ENCODE peak calls at places on chromosomes 12 and 14, in four cellular contexts. Y, K, D and E are unnamed samples.

GRCh38 chr14:67674139-67674479 is 323 bp downstream of the VTI1B start:
- DNase-seq in Y (peak), K (peak), D (no peak), E (no peak)

GRCh38 chr12:2540535-2540941 is 254.2 kb upstream of the FKBP4 start:
- DNase-seq in Y (no peak), K (no peak), D (no peak), E (no peak)

GRCh38 chr12:69096669-69097364 is 142.6 kb upstream of the CPSF6 start:
- DNase-seq in Y (peak), K (no peak), D (no peak), E (no peak)

GRCh38 chr12:112947761-112948160 is 9.5 kb downstream of the OAS3 start:
- DNase-seq in Y (no peak), K (no peak), D (no peak), E (no peak)

GRCh38 chr12:100346660-100347059 is 10.2 kb upstream of the SLC17A8 start:
- DNase-seq in Y (no peak), K (no peak), D (no peak), E (no peak)

GRCh38 chr12:64864319-64864718 is 39.9 kb downstream of the TBC1D30 start:
- DNase-seq in Y (no peak), K (no peak), D (no peak), E (no peak)

GRCh38 chr12:124303579-124304313 is 8.9 kb downstream of the RFLNA start:
- DNase-seq in Y (no peak), K (no peak), D (no peak), E (no peak)

GRCh38 chr12:113757223-113758002 is 208.7 kb downstream of the RBM19 start:
- DNase-seq in Y (no peak), K (no peak), D (no peak), E (no peak)

GRCh38 chr12:95740751-95741150 is 49.8 kb downstream of the NTN4 start:
- DNase-seq in Y (no peak), K (no peak), D (no peak), E (no peak)

GRCh38 chr12:60266381-60266852 is 670.6 kb downstream of the SLC16A7 start:
- DNase-seq in Y (peak), K (no peak), D (peak), E (peak)

GRCh38 chr14:104800600-104801283 is at the start of gene ZBTB42:
- DNase-seq in Y (peak), K (no peak), D (no peak), E (no peak)

GRCh38 chr14:35122696-35123387 is 490 bp downstream of the PRORP start:
- DNase-seq in Y (peak), K (no peak), D (no peak), E (peak)

GRCh38 chr14:51157012-51157411 is 62.1 kb upstream of the TRIM9 start:
- DNase-seq in Y (no peak), K (no peak), D (no peak), E (no peak)

GRCh38 chr12:132776816-132777568 is 15.4 kb upstream of the ANKLE2 start:
- DNase-seq in Y (peak), K (no peak), D (no peak), E (no peak)

GRCh38 chr12:79782197-79782890 is 91.6 kb upstream of the PAWR start:
- DNase-seq in Y (peak), K (no peak), D (peak), E (no peak)

GRCh38 chr14:31239673-31240072 is 32.1 kb upstream of the HECTD1 start:
- DNase-seq in Y (no peak), K (no peak), D (no peak), E (no peak)

GRCh38 chr12:7555752-7556151 is 52.2 kb upstream of the CD163 start:
- DNase-seq in Y (peak), K (no peak), D (peak), E (peak)

GRCh38 chr14:106883218-106883692 is 1356.9 kb downstream of the TMEM121 start:
- DNase-seq in Y (no peak), K (no peak), D (no peak), E (no peak)

GRCh38 chr12:2288001-2288400 is 235.2 kb downstream of the CACNA1C start:
- DNase-seq in Y (no peak), K (no peak), D (no peak), E (no peak)

GRCh38 chr14:103157969-103158368 is 34.7 kb downstream of the TNFAIP2 start:
- DNase-seq in Y (no peak), K (no peak), D (no peak), E (no peak)

GRCh38 chr14:104985675-104986486 is at the start of gene CLBA1:
- DNase-seq in Y (peak), K (peak), D (no peak), E (peak)

GRCh38 chr14:29459967-29460366 is 467.7 kb downstream of the PRKD1 start:
- DNase-seq in Y (no peak), K (no peak), D (no peak), E (no peak)

GRCh38 chr12:57836442-57837375 is 9.8 kb downstream of the CTDSP2 start:
- DNase-seq in Y (peak), K (no peak), D (no peak), E (no peak)

GRCh38 chr12:121903202-121903601 is 14.6 kb downstream of the PSMD9 start:
- DNase-seq in Y (no peak), K (no peak), D (no peak), E (no peak)

GRCh38 chr12:67280572-67280971 is 11.4 kb downstream of the CAND1 start:
- DNase-seq in Y (no peak), K (no peak), D (no peak), E (no peak)

GRCh38 chr12:100675432-100675831 is 101.9 kb downstream of the GAS2L3 start:
- DNase-seq in Y (peak), K (no peak), D (peak), E (peak)

GRCh38 chr12:67540920-67541624 is 107.5 kb upstream of the DYRK2 start:
- DNase-seq in Y (no peak), K (no peak), D (no peak), E (no peak)

GRCh38 chr14:68099348-68100045 is 279.9 kb downstream of the RAD51B start:
- DNase-seq in Y (no peak), K (no peak), D (no peak), E (no peak)

GRCh38 chr12:123111498-123112165 is 39.3 kb downstream of the PITPNM2 start:
- DNase-seq in Y (peak), K (no peak), D (no peak), E (no peak)

GRCh38 chr12:49208146-49208545 is 19.3 kb upstream of the TUBA1A start:
- DNase-seq in Y (no peak), K (no peak), D (no peak), E (no peak)
- H3K4me3 ChIP-seq in Y (no peak), K (no peak), D (no peak), E (no peak)

DNA sequence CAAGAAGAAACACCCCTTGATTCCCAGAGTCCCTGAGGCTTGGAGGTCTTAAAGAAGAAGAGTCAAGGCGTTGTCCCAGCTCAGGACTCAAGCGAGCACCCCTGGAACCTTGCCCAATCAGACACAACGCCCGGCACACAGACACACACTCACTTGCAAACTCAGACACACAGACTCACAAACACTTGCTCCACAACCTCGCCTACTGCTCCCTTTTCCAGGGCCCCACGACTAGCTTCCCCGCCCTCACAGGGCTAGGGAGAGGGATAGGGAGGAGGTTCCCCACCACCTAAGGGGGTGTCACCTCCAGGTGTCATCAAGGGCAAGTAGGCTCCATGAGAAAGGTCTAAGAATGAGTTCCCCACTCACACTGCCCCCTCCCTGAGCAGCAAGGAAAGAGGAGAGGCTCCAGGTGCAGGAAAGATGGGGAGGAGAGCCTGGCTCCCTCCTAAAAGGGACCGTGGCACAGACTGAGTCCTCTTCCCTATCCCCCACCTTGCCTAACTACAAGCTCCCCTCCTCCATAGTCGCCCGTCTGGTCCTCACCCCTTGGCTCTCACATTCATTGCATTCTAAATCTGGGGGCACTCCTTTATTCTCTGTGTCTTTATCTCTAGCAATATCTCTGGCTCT is 717 bp downstream of the WNT10B start:
- DNase-seq in Y (no peak), K (no peak), D (no peak), E (no peak)
- H3K4me3 ChIP-seq in Y (no peak), K (peak), D (peak), E (no peak)

GRCh38 chr14:38209572-38210159 is 2.0 kb downstream of the SSTR1 start:
- DNase-seq in Y (no peak), K (no peak), D (no peak), E (no peak)
- H3K4me3 ChIP-seq in Y (peak), K (peak), D (peak), E (peak)

DNA sequence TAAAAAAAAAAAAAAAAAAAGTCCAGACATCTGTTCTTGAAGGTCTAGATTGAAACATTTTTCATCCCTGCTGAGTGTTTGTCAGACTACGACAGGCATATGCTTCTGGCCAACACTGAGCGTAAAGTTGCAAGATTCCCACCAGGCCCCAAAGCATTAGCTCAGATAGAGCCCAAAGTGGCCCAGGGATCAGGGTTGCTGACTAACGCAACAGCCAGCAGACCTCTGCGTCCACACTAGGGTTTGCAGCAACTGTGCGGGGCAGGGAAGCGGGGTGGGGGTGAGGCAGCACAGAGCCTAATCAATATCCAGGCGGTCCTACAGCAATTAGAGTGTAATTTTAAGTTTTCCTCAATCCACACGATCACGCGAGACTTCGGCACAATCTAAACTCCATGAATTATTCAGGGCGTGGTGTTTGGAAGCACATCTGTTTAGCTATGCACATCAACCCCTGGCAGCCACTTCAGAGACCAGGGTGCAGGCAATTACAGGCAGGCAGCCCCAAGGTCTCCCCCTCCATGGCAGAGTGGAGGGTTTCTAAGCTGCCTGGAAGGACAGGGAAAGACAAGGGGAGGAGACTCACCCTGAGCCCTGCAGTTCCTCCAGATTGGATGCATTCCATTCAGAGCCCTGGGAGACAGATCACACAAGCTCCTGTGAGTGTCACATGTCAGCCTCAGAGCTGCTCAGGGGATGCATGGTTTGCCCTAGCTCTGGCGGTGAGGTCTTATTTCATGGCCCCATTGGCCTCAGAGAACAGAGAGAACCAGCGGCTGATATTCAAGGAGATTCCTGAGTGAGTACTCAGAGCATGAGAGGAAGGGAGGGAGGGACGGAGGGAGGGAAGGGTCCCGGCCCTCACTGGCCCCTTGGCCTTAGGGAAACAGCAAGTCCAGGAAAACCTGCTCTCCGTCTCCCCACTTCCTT is 55.4 kb downstream of the SSH1 start:
- DNase-seq in Y (peak), K (no peak), D (no peak), E (peak)
- H3K4me3 ChIP-seq in Y (no peak), K (no peak), D (no peak), E (peak)

GRCh38 chr14:57401501-57401900 is 11.1 kb downstream of the NAA30 start:
- DNase-seq in Y (no peak), K (no peak), D (no peak), E (no peak)
- H3K4me3 ChIP-seq in Y (no peak), K (no peak), D (no peak), E (no peak)

GRCh38 chr12:27123642-27124041 is 41.3 kb upstream of the C12orf71 start:
- DNase-seq in Y (no peak), K (no peak), D (no peak), E (peak)
- H3K4me3 ChIP-seq in Y (no peak), K (no peak), D (no peak), E (no peak)

GRCh38 chr12:6363010-6363329 is 12.4 kb downstream of the SCNN1A start:
- DNase-seq in Y (no peak), K (no peak), D (no peak), E (no peak)
- H3K4me3 ChIP-seq in Y (no peak), K (peak), D (no peak), E (peak)

GRCh38 chr12:78753058-78753457 is 111.5 kb upstream of the SYT1 start:
- DNase-seq in Y (no peak), K (no peak), D (no peak), E (no peak)
- H3K4me3 ChIP-seq in Y (no peak), K (no peak), D (no peak), E (no peak)

DNA sequence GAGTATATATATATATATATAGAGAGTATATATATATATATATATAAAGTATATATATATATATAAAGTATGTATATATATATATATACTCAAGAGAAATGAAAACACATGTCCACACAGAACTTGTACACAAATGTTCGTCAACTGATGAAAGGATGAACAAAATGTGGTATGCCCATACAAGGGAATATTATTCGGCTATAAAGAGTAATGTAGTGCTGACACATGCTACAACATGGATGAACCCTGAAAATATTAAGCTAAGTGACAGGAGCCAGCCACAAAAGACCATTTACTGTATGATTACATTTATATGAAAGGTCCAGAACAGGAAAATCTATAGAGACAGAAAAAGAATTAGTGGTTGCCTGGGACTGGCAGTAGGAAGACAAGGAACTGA is 19.5 kb downstream of the LIMA1 start:
- DNase-seq in Y (no peak), K (no peak), D (no peak), E (no peak)
- H3K4me3 ChIP-seq in Y (no peak), K (no peak), D (no peak), E (no peak)

DNA sequence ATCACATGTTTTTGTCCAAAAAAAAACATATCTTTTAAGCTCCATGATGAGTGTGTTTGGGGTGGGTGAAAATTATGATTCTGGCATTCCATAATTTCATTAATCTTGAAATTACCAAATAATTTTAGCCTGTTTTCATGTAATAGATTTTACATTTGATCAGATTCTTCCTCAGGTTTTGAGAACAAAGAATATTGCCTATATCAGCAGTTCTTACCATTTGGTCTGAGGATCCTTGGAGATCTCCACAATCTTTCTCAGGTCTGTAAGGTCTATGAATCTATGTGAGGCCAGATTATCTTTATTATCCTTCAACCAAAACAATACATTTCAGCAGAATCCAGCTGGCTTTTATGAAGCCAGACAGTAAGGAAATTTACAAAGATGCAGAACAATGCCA is 373.3 kb upstream of the E2F7 start:
- DNase-seq in Y (no peak), K (no peak), D (no peak), E (no peak)
- H3K4me3 ChIP-seq in Y (no peak), K (no peak), D (no peak), E (no peak)